ENCODE peak calls at places on chromosomes 2 and 18, in eight cellular contexts. D, U, X, C, R, S, J and Y are unnamed samples.

GRCh38 chr2:204628926-204629661 is 83.8 kb downstream of the PARD3B start:
- DNase-seq in U (no peak), S (no peak), J (no peak), D (no peak), C (no peak), X (no peak), R (no peak), Y (peak)

GRCh38 chr2:159208449-159208848 is 78.1 kb downstream of the WDSUB1 start:
- DNase-seq in D (no peak), R (peak), J (no peak), U (peak), S (no peak), C (no peak), X (no peak), Y (no peak)

GRCh38 chr2:142796161-142796560 is 81.3 kb upstream of the KYNU start:
- DNase-seq in D (no peak), J (no peak), R (no peak), U (no peak), S (no peak), X (no peak), C (no peak), Y (no peak)

GRCh38 chr2:20186078-20186854 is 38.7 kb downstream of the SDC1 start:
- DNase-seq in S (no peak), D (no peak), C (peak), J (peak), X (peak), R (no peak), U (no peak), Y (peak)

GRCh38 chr18:63844254-63844653 is 43.3 kb upstream of the SERPINB2 start:
- DNase-seq in D (peak), U (no peak), R (peak), J (peak), S (no peak), C (peak), X (no peak), Y (peak)

GRCh38 chr2:43024515-43024962 is 201.9 kb downstream of the ZFP36L2 start:
- DNase-seq in X (peak), R (peak), C (peak), U (peak), J (peak), S (peak), D (peak), Y (peak)

GRCh38 chr2:15588329-15588919 is 3.2 kb upstream of the DDX1 start:
- DNase-seq in U (peak), R (peak), C (peak), D (peak), J (peak), S (no peak), X (peak), Y (peak)

GRCh38 chr2:210199186-210199765 is 26.0 kb downstream of the ACADL start:
- DNase-seq in X (peak), U (peak), D (peak), C (peak), J (peak), R (peak), S (no peak), Y (peak)

GRCh38 chr2:9699139-9699823 is 68.5 kb upstream of the YWHAQ start:
- DNase-seq in C (peak), X (peak), U (no peak), D (peak), S (no peak), R (no peak), J (peak), Y (peak)

GRCh38 chr2:233234996-233235395 is 16.5 kb upstream of the ATG16L1 start:
- DNase-seq in C (no peak), U (no peak), R (no peak), J (no peak), D (no peak), X (no peak), S (no peak), Y (no peak)

GRCh38 chr2:24842081-24843050 is 49.1 kb downstream of the CENPO start:
- DNase-seq in R (no peak), J (no peak), U (no peak), C (no peak), S (no peak), D (no peak), X (no peak), Y (no peak)

GRCh38 chr2:148020036-148020357 is 540 bp downstream of the ORC4 start:
- DNase-seq in C (no peak), X (no peak), U (no peak), R (no peak), J (peak), D (no peak), S (no peak), Y (no peak)

GRCh38 chr2:113225505-113226259 is 51.9 kb downstream of the PSD4 start:
- DNase-seq in U (no peak), C (peak), S (no peak), X (peak), R (no peak), J (peak), D (no peak), Y (no peak)

GRCh38 chr18:13108330-13108729 is 110.2 kb upstream of the LDLRAD4 start:
- DNase-seq in R (no peak), C (no peak), S (no peak), U (no peak), X (no peak), J (no peak), D (no peak), Y (no peak)

GRCh38 chr18:13451661-13452447 is 233.3 kb downstream of the LDLRAD4 start:
- DNase-seq in D (no peak), X (no peak), U (no peak), C (no peak), S (no peak), J (no peak), R (no peak), Y (no peak)

GRCh38 chr2:36371963-36372391 is 16.4 kb downstream of the CRIM1 start:
- DNase-seq in R (no peak), D (peak), S (no peak), X (peak), C (peak), U (no peak), J (peak), Y (peak)

GRCh38 chr2:64945973-64946736 is 43.0 kb upstream of the SLC1A4 start:
- DNase-seq in S (peak), U (peak), R (no peak), X (peak), D (no peak), C (peak), J (no peak), Y (peak)

GRCh38 chr2:108139521-108139920 is 100.2 kb upstream of the SULT1C3 start:
- DNase-seq in S (no peak), U (peak), X (peak), D (peak), R (peak), J (peak), C (peak), Y (peak)

GRCh38 chr2:36562973-36563532 is 34.9 kb downstream of the FEZ2 start:
- DNase-seq in S (no peak), J (peak), D (peak), U (no peak), R (no peak), X (peak), C (peak), Y (peak)

GRCh38 chr18:68484241-68484640 is 230.7 kb downstream of the TMX3 start:
- DNase-seq in D (peak), S (no peak), X (peak), R (no peak), C (peak), U (no peak), J (peak), Y (peak)

GRCh38 chr2:159144776-159145614 is 141.5 kb downstream of the WDSUB1 start:
- DNase-seq in S (no peak), J (no peak), R (no peak), X (no peak), U (no peak), C (no peak), D (no peak), Y (no peak)

GRCh38 chr2:232611559-232612218 is 21.7 kb upstream of the EFHD1 start:
- DNase-seq in J (peak), C (peak), U (peak), R (peak), D (peak), S (peak), X (peak), Y (peak)